ENCODE peak calls at places on chromosomes 11 and 22, in ten cellular contexts. Z is cardiac fibroblast, D is A549, M is bronchial epithelial cell, A is mucosa of descending colon, S is Calu3, V is esophagus muscularis mucosa, Q is fibroblast of the aortic adventitia, H is upper lobe of right lung, J is RWPE1. E is an unnamed sample.

GRCh38 chr11:95568236-95568635 is 221.3 kb downstream of the FAM76B start:
- DNase-seq in Z (no peak), D (no peak), M (no peak), A (no peak), S (no peak), V (no peak), Q (no peak), H (no peak), J (no peak), E (no peak)

GRCh38 chr11:104897891-104898684 is at the start of gene CASP12:
- DNase-seq in Z (peak; percentile 34), D (no peak), M (no peak), A (no peak), S (no peak), V (no peak), Q (peak; percentile 20), H (no peak), J (no peak), E (no peak)

GRCh38 chr11:126839496-126839895 is 161.1 kb downstream of the KIRREL3 start:
- DNase-seq in Z (no peak), D (no peak), M (no peak), A (no peak), S (no peak), V (no peak), Q (no peak), H (no peak), J (no peak), E (no peak)

GRCh38 chr11:128929991-128930390 is 12.7 kb downstream of the TP53AIP1 start:
- DNase-seq in Z (peak; percentile 20), D (no peak), M (no peak), A (no peak), S (no peak), V (no peak), Q (peak; percentile 18), H (no peak), J (no peak), E (no peak)

GRCh38 chr11:12052676-12053605 is 44.5 kb upstream of the DKK3 start:
- DNase-seq in Z (no peak), D (no peak), M (no peak), A (no peak), S (peak; percentile 30), V (no peak), Q (no peak), H (no peak), J (no peak), E (peak; percentile 49)

GRCh38 chr22:30922151-30922611 is 46.4 kb downstream of the MORC2 start:
- DNase-seq in Z (peak; percentile 69), D (no peak), M (peak; percentile 8), A (peak; percentile 66), S (peak; percentile 7), V (peak; percentile 89), Q (peak; percentile 35), H (peak; percentile 87), J (no peak), E (peak; percentile 81)

GRCh38 chr11:15657264-15657663 is 542.5 kb downstream of the INSC start:
- DNase-seq in Z (no peak), D (no peak), M (no peak), A (no peak), S (no peak), V (no peak), Q (no peak), H (no peak), J (no peak), E (no peak)

GRCh38 chr11:44884056-44884455 is 66.6 kb downstream of the TP53I11 start:
- DNase-seq in Z (no peak), D (no peak), M (no peak), A (no peak), S (no peak), V (no peak), Q (no peak), H (no peak), J (no peak), E (no peak)

GRCh38 chr11:117607449-117607848 is 189.6 kb downstream of the DSCAML1 start:
- DNase-seq in Z (no peak), D (no peak), M (no peak), A (no peak), S (no peak), V (no peak), Q (no peak), H (no peak), J (no peak), E (no peak)

GRCh38 chr11:48103621-48104561 is 112.7 kb upstream of the OR4B1 start:
- DNase-seq in Z (peak; percentile 20), D (no peak), M (no peak), A (peak; percentile 61), S (peak; percentile 67), V (peak; percentile 88), Q (no peak), H (no peak), J (no peak), E (no peak)

GRCh38 chr11:87173185-87174039 is 135.7 kb downstream of the TMEM135 start:
- DNase-seq in Z (peak; percentile 63), D (peak; percentile 38), M (peak; percentile 76), A (no peak), S (peak; percentile 3), V (no peak), Q (peak; percentile 41), H (no peak), J (peak; percentile 43), E (no peak)

GRCh38 chr11:128359515-128359914 is 227.8 kb downstream of the ETS1 start:
- DNase-seq in Z (peak; percentile 72), D (no peak), M (no peak), A (no peak), S (no peak), V (no peak), Q (peak; percentile 69), H (no peak), J (no peak), E (no peak)

GRCh38 chr22:44127353-44127752 is 53.4 kb upstream of the PARVG start:
- DNase-seq in Z (peak; percentile 82), D (no peak), M (no peak), A (peak; percentile 17), S (no peak), V (no peak), Q (peak; percentile 70), H (peak; percentile 42), J (no peak), E (no peak)

GRCh38 chr22:44379817-44380560 is 67.2 kb upstream of the SHISAL1 start:
- DNase-seq in Z (no peak), D (no peak), M (no peak), A (no peak), S (no peak), V (no peak), Q (no peak), H (peak; percentile 37), J (no peak), E (no peak)

GRCh38 chr22:37244922-37245722 is 1.1 kb upstream of the RAC2 start:
- DNase-seq in Z (no peak), D (no peak), M (no peak), A (no peak), S (no peak), V (no peak), Q (no peak), H (peak; percentile 8), J (no peak), E (no peak)

GRCh38 chr11:16881074-16881709 is 133.0 kb downstream of the PLEKHA7 start:
- DNase-seq in Z (peak; percentile 67), D (no peak), M (peak; percentile 83), A (no peak), S (peak; percentile 83), V (no peak), Q (peak; percentile 48), H (peak; percentile 81), J (peak; percentile 67), E (no peak)
- TF ChIP-seq CTCF in Z (peak; percentile 40), D (no peak), M (peak; percentile 61), A (no peak), S (peak; percentile 29), V (peak; percentile 43), Q (peak; percentile 39), H (peak; percentile 41), J (peak; percentile 13), E (peak; percentile 18)

GRCh38 chr11:34564807-34565241 is 51.2 kb upstream of the ELF5 start:
- DNase-seq in Z (no peak), D (no peak), M (no peak), A (no peak), S (no peak), V (no peak), Q (no peak), H (no peak), J (no peak), E (peak; percentile 53)
- TF ChIP-seq CTCF in Z (no peak), D (no peak), M (no peak), A (no peak), S (no peak), V (no peak), Q (no peak), H (no peak), J (no peak), E (no peak)

GRCh38 chr22:24008022-24008283 is 2.7 kb upstream of the GSTT4 start:
- DNase-seq in Z (no peak), D (no peak), M (no peak), A (no peak), S (no peak), V (no peak), Q (no peak), H (no peak), J (no peak), E (no peak)

GRCh38 chr22:24011735-24012068 is 598 bp downstream of the CABIN1 start:
- DNase-seq in Z (no peak), D (no peak), M (peak; percentile 20), A (no peak), S (no peak), V (no peak), Q (no peak), H (no peak), J (peak; percentile 8), E (no peak)

GRCh38 chr22:24009227-24010017 is 1.7 kb upstream of the CABIN1 start:
- DNase-seq in Z (no peak), D (no peak), M (no peak), A (no peak), S (no peak), V (no peak), Q (no peak), H (no peak), J (no peak), E (no peak)

GRCh38 chr22:24008381-24009226 is 2.5 kb upstream of the CABIN1 start:
- DNase-seq in Z (no peak), D (no peak), M (no peak), A (no peak), S (no peak), V (no peak), Q (no peak), H (no peak), J (no peak), E (no peak)

GRCh38 chr22:24010018-24010391 is 1.1 kb upstream of the CABIN1 start:
- DNase-seq in Z (no peak), D (no peak), M (no peak), A (no peak), S (no peak), V (no peak), Q (no peak), H (no peak), J (no peak), E (no peak)
- TF ChIP-seq CTCF in Z (no peak), D (no peak), M (no peak), A (no peak), S (no peak), V (no peak), Q (no peak), H (no peak), J (no peak), E (no peak)

DNA sequence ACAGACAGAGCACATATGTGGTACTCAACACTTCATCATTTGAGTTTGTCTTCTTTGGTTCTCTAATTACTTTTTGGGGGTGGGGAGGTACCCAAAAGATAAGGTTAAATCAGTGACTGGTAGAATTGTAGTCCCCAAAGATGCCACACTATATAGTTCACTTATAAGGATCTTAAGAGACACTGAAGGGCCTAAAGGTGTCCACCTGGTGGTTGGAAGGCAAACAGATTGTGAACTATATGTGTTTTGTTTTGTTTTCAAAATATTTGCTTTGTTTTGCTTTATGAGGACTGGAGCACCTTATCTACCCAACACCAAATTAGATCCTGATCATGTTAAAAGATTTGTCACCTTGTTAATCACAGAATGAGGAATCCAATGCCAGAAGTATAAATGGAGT is 136.1 kb downstream of the DCDC1 start:
- DNase-seq in Z (peak; percentile 0), D (no peak), M (peak; percentile 34), A (no peak), S (no peak), V (no peak), Q (no peak), H (no peak), J (no peak), E (no peak)
- TF ChIP-seq CTCF in Z (peak; percentile 25), D (peak; percentile 49), M (peak; percentile 50), A (no peak), S (peak; percentile 41), V (no peak), Q (no peak), H (no peak), J (no peak), E (no peak)

E was measured in osteocyte.